ENCODE peak calls at places on chromosomes 2 and 18, in five cellular contexts. W is PC-3, I is K562, X is left lung, L is mesendoderm. Y is an unnamed sample. For H3K4me1, the result is how much of the 10 kb centered on the place peaks cover.

GRCh38 chr2:175236930-175237329 is 55.4 kb upstream of the ATP5MC3 start:
- DNase-seq in L (no peak), W (no peak), X (no peak), I (no peak), Y (no peak)

GRCh38 chr2:183244300-183244849 is 120.1 kb downstream of the NUP35 start:
- DNase-seq in X (no peak), W (no peak), I (no peak), L (peak), Y (no peak)

GRCh38 chr2:238912228-238912915 is 64.5 kb downstream of the TWIST2 start:
- DNase-seq in I (no peak), L (no peak), W (no peak), X (peak), Y (no peak)

GRCh38 chr2:121415727-121416126 is 115.0 kb upstream of the RNU4ATAC start:
- DNase-seq in W (no peak), I (no peak), X (no peak), L (no peak), Y (no peak)

GRCh38 chr2:51387235-51387634 is 355.3 kb upstream of the NRXN1 start:
- DNase-seq in L (no peak), W (no peak), I (no peak), X (no peak), Y (no peak)

GRCh38 chr2:124024491-124025348 is at the start of gene CNTNAP5:
- DNase-seq in I (peak), L (peak), W (no peak), X (peak), Y (no peak)

GRCh38 chr2:72828840-72829507 is 3.1 kb upstream of the EXOC6B start:
- DNase-seq in I (no peak), L (no peak), X (no peak), W (no peak), Y (no peak)

GRCh38 chr2:98280376-98281102 is 65.7 kb upstream of the CNGA3 start:
- DNase-seq in X (no peak), W (no peak), I (no peak), L (peak), Y (no peak)

GRCh38 chr2:30306522-30306921 is 75.2 kb downstream of the LBH start:
- DNase-seq in X (no peak), I (no peak), W (peak), L (no peak), Y (no peak)

GRCh38 chr2:18903750-18904149 is 314.4 kb upstream of the NT5C1B start:
- DNase-seq in L (no peak), W (peak), I (no peak), X (no peak), Y (no peak)

GRCh38 chr2:135960598-135961551 is 24.6 kb downstream of the DARS1 start:
- DNase-seq in X (no peak), I (no peak), L (peak), W (no peak), Y (no peak)

GRCh38 chr2:55268288-55268906 is 634 bp downstream of the MTIF2 start:
- DNase-seq in I (no peak), W (peak), L (no peak), X (no peak), Y (no peak)

GRCh38 chr2:29326926-29327325 is 211.7 kb downstream of the CLIP4 start:
- DNase-seq in I (no peak), L (no peak), X (no peak), W (no peak), Y (no peak)

GRCh38 chr2:227423633-227424499 is 36.1 kb upstream of the SCYGR1 start:
- DNase-seq in X (no peak), I (no peak), L (no peak), W (no peak), Y (no peak)

GRCh38 chr18:49444599-49444998 is 15.8 kb downstream of the DYM start:
- DNase-seq in X (no peak), W (no peak), I (no peak), L (no peak), Y (no peak)

GRCh38 chr18:68847219-68847860 is 49.5 kb downstream of the CCDC102B start:
- DNase-seq in L (peak), W (peak), I (no peak), X (no peak), Y (no peak)

GRCh38 chr18:46158498-46158897 is 54.3 kb downstream of the HAUS1 start:
- DNase-seq in W (peak), I (no peak), X (no peak), L (peak), Y (no peak)

GRCh38 chr18:47118986-47119385 is 31.3 kb downstream of the HDHD2 start:
- DNase-seq in L (no peak), W (no peak), X (no peak), I (no peak), Y (no peak)

GRCh38 chr2:176111891-176112374 is 4.6 kb upstream of the HOXD10 start:
- DNase-seq in W (no peak), L (no peak), I (no peak), X (no peak), Y (no peak)

GRCh38 chr2:95296036-95296435 is 1.1 kb upstream of the KCNIP3 start:
- DNase-seq in X (no peak), L (no peak), W (no peak), I (no peak), Y (no peak)

DNA sequence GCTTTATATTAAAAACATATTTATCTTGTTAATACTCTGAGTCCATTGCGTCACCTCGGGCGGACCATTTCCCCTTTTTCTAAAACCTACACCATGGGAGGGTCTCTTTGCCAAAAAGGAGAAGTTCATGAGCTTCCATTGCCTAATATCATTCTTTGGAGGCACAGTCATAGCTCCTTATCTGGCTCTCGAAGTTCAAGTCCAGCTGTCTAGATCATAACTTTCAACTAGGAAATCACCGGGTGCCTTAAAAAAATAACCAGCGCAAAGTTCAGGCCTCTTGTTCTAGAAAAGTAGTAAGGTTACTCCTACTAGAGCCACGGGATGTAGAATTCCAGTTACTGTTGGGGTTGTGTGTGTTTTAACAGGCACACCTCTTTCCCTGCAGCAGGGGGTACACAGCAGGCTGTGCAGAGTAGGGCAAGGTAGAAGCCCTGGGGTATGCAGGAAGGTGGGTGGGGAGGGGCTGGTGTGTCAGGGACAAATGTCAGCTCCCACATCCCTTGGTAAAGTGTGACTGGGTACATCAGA is 50.6 kb downstream of the LRRFIP1 start:
- DNase-seq in W (no peak), L (no peak), X (no peak), I (no peak), Y (no peak)
- H3K4me1 ChIP-seq in W (under half), L (under half), X (half or more), I (under half), Y (under half)

GRCh38 chr2:64345998-64346397 is 108.0 kb upstream of the LGALSL start:
- DNase-seq in I (no peak), X (no peak), W (peak), L (no peak), Y (no peak)

GRCh38 chr2:64338910-64339500 is 115.0 kb upstream of the LGALSL start:
- DNase-seq in I (no peak), L (no peak), X (no peak), W (peak), Y (no peak)

GRCh38 chr2:64341461-64341860 is 112.5 kb upstream of the LGALSL start:
- DNase-seq in I (no peak), X (no peak), W (no peak), L (no peak), Y (no peak)

GRCh38 chr2:64344999-64345576 is 108.9 kb upstream of the LGALSL start:
- DNase-seq in L (no peak), W (no peak), X (no peak), I (no peak), Y (no peak)

GRCh38 chr2:64342195-64343099 is 111.5 kb upstream of the LGALSL start:
- DNase-seq in I (no peak), X (no peak), W (peak), L (no peak), Y (no peak)
- H3K27ac ChIP-seq in I (no peak), X (no peak), W (peak), L (no peak), Y (no peak)

DNA sequence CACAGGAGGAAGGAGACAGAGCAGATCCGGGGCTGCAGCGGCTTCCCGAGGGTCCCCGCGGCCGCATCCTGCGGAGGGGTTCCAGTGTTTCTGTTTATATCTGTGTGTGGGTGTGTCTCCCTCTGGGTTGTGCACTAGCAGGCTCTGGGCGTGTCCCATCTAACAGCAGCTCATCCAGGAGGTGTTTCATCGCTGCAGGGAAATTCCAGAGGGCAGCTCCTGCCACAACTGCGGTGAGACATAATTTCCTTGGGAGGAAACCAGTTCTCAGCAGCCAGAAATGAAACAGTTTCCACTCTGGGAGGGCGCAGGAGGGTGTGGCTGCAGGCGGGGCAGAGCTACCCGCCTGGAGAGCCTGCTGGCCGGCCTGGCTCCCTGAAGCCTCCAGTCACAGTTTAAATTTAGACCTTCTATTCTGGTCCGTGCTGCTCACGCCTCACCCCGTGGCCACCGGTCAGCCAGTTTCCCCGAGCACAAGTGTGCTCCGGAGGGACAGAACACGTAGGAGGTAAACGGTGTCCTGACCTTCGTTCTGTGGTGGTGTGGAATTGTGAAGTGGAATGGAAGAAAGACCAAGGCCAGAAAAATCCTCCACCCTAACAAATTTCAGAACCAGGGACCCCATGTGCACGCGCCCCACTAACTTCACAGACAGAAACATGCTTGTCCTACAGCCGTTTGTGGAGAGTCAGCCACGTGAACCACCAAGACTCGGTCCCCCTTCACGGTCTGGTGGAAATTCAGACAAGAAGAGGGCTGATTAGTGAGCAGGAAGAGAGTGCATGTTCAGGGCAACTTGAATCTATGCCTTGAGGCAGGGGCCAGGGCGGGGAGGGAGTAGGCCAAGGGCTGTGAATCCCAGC is 50.2 kb downstream of the TEX44 start:
- DNase-seq in I (peak), W (peak), L (no peak), X (peak), Y (no peak)
- H3K4me3 ChIP-seq in I (no peak), W (peak), L (no peak), X (no peak), Y (peak)

DNA sequence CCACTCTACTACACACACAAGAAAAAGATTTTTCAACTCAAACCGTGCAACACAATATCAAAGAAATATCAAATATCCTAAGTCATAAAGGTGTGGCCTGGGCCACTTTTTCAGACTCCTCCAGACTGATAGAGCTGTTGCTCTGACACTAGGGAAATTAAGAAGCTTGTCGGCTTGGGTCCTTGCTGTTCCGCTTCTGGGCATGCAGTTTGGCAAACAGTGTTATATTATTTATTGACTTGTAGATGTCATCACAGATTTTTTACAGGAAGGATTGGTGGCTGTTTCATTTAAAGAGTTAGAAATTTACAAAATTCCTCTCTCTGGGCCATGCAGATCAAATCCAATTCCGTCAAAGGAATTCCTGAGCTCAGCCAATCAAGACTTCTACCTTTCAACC is 98.3 kb upstream of the MSH2 start:
- DNase-seq in L (no peak), I (no peak), X (no peak), W (no peak), Y (no peak)
- H3K4me1 ChIP-seq in L (under half), I (under half), X (half or more), W (under half), Y (under half)

GRCh38 chr2:37283207-37283606 is 41.4 kb downstream of the PRKD3 start:
- DNase-seq in W (peak), L (no peak), X (no peak), I (no peak), Y (no peak)

GRCh38 chr2:37282746-37283145 is 41.9 kb downstream of the PRKD3 start:
- DNase-seq in X (no peak), W (no peak), I (no peak), L (no peak), Y (no peak)

GRCh38 chr2:37276291-37276690 is 44.8 kb downstream of the NDUFAF7 start:
- DNase-seq in W (no peak), I (no peak), L (no peak), X (no peak), Y (no peak)

GRCh38 chr2:37284386-37284785 is 40.2 kb downstream of the PRKD3 start:
- DNase-seq in I (no peak), W (no peak), L (no peak), X (no peak), Y (no peak)

GRCh38 chr2:37281916-37282315 is 42.7 kb downstream of the PRKD3 start:
- DNase-seq in I (no peak), X (no peak), L (no peak), W (no peak), Y (no peak)
- H3K27ac ChIP-seq in I (no peak), X (no peak), L (no peak), W (no peak), Y (no peak)